ENCODE peak calls at places on chromosomes 3 and 15, in five cellular contexts. T, N, Z, M and O are unnamed samples.

GRCh38 chr3:190586631-190587000 is 72.7 kb downstream of the IL1RAP start:
- DNase-seq in N (no peak), T (no peak), M (peak), Z (peak), O (peak)

GRCh38 chr3:40333416-40333815 is 23.9 kb downstream of the EIF1B start:
- DNase-seq in T (no peak), N (no peak), M (no peak), Z (no peak), O (no peak)

GRCh38 chr3:176906046-176906905 is 291.0 kb downstream of the TBL1XR1 start:
- DNase-seq in M (peak), Z (peak), T (no peak), N (no peak), O (peak)

GRCh38 chr3:54756330-54756731 is 171.5 kb downstream of the LRTM1 start:
- DNase-seq in Z (no peak), T (no peak), N (no peak), M (peak), O (no peak)

GRCh38 chr3:69079269-69080159 is 651 bp downstream of the UBA3 start:
- DNase-seq in N (no peak), M (no peak), Z (peak), T (peak), O (peak)

GRCh38 chr3:39130693-39131265 is 22.6 kb downstream of the CSRNP1 start:
- DNase-seq in M (no peak), T (no peak), Z (no peak), N (no peak), O (no peak)

GRCh38 chr3:193660698-193661400 is 67.8 kb downstream of the OPA1 start:
- DNase-seq in T (no peak), M (no peak), N (no peak), Z (no peak), O (no peak)

GRCh38 chr3:66121288-66121687 is 82.6 kb upstream of the MAGI1 start:
- DNase-seq in Z (peak), T (no peak), M (peak), N (no peak), O (no peak)

GRCh38 chr15:28191832-28192231 is 92.7 kb upstream of the OCA2 start:
- DNase-seq in M (peak), T (peak), N (peak), Z (no peak), O (no peak)

GRCh38 chr15:90103669-90104329 is 1.5 kb upstream of the IDH2 start:
- DNase-seq in N (no peak), M (no peak), T (no peak), Z (no peak), O (no peak)

GRCh38 chr3:17740703-17741102 is 1.7 kb downstream of the TBC1D5 start:
- DNase-seq in T (no peak), M (peak), Z (peak), N (no peak), O (peak)

GRCh38 chr3:15845475-15845874 is 47.7 kb upstream of the ANKRD28 start:
- DNase-seq in M (no peak), Z (no peak), N (no peak), T (no peak), O (no peak)

GRCh38 chr15:66588971-66589370 is 23.2 kb upstream of the LCTL start:
- DNase-seq in N (no peak), T (no peak), Z (no peak), M (no peak), O (no peak)

GRCh38 chr3:173725507-173725906 is 328.0 kb downstream of the NLGN1 start:
- DNase-seq in N (no peak), T (no peak), M (peak), Z (no peak), O (no peak)

GRCh38 chr15:27059610-27060202 is 88.7 kb downstream of the GABRG3 start:
- DNase-seq in M (peak), Z (no peak), T (peak), N (no peak), O (peak)

GRCh38 chr3:187628169-187628568 is 42.0 kb downstream of the SST start:
- DNase-seq in T (peak), N (no peak), Z (no peak), M (no peak), O (no peak)

GRCh38 chr15:52331490-52332240 is 36.1 kb upstream of the MYO5C start:
- DNase-seq in N (no peak), T (no peak), Z (peak), M (peak), O (peak)

GRCh38 chr3:157174265-157174615 is 14.3 kb upstream of the CCNL1 start:
- DNase-seq in Z (no peak), N (no peak), T (peak), M (no peak), O (peak)

GRCh38 chr3:67648701-67649100 is 5.7 kb downstream of the SUCLG2 start:
- DNase-seq in Z (no peak), T (no peak), M (peak), N (no peak), O (no peak)

GRCh38 chr15:52208306-52208946 is 17.2 kb upstream of the GNB5 start:
- DNase-seq in T (peak), M (peak), Z (peak), N (peak), O (peak)

GRCh38 chr3:24237971-24238767 is 256.5 kb downstream of the THRB start:
- DNase-seq in N (no peak), T (peak), M (peak), Z (peak), O (peak)

GRCh38 chr3:165523801-165524200 is 313.4 kb downstream of the BCHE start:
- DNase-seq in M (peak), T (no peak), Z (no peak), N (no peak), O (no peak)

GRCh38 chr3:156633335-156633734 is 41.1 kb upstream of the TIPARP start:
- DNase-seq in N (no peak), T (no peak), M (peak), Z (no peak), O (no peak)

GRCh38 chr15:63094495-63094931 is 27.1 kb upstream of the LACTB start:
- DNase-seq in Z (no peak), N (no peak), M (peak), T (no peak), O (no peak)

GRCh38 chr3:152620395-152620794 is 214.5 kb upstream of the P2RY1 start:
- DNase-seq in N (peak), T (no peak), M (no peak), Z (no peak), O (no peak)

GRCh38 chr3:174333640-174334039 is 525.5 kb upstream of the NAALADL2 start:
- DNase-seq in T (no peak), Z (no peak), N (no peak), M (no peak), O (no peak)

GRCh38 chr3:117928836-117929235 is 1105.8 kb downstream of the IGSF11 start:
- DNase-seq in N (no peak), T (no peak), Z (no peak), M (no peak), O (no peak)

GRCh38 chr15:89857673-89858072 is 36.1 kb downstream of the AP3S2 start:
- DNase-seq in M (no peak), N (no peak), Z (no peak), T (no peak), O (peak)

GRCh38 chr3:143226678-143227291 is 107.2 kb downstream of the CHST2 start:
- DNase-seq in Z (no peak), T (no peak), M (no peak), N (no peak), O (no peak)

GRCh38 chr15:81040757-81041156 is 40.0 kb downstream of the TLNRD1 start:
- DNase-seq in Z (no peak), M (no peak), N (no peak), T (no peak), O (no peak)

GRCh38 chr15:81792646-81793045 is 253.2 kb downstream of the MEX3B start:
- DNase-seq in N (no peak), M (no peak), Z (no peak), T (no peak), O (no peak)

GRCh38 chr3:128408693-128409620 is 57.7 kb downstream of the DNAJB8 start:
- DNase-seq in Z (no peak), N (no peak), T (no peak), M (peak), O (peak)

GRCh38 chr3:14505803-14506500 is 34.2 kb downstream of the GRIP2 start:
- DNase-seq in T (no peak), Z (no peak), N (peak), M (no peak), O (no peak)

GRCh38 chr3:14508505-14508819 is 31.7 kb downstream of the GRIP2 start:
- DNase-seq in N (peak), T (no peak), M (no peak), Z (no peak), O (no peak)

GRCh38 chr3:14507757-14508504 is 32.2 kb downstream of the GRIP2 start:
- DNase-seq in N (peak), T (no peak), Z (no peak), M (no peak), O (no peak)

GRCh38 chr3:14506626-14507344 is 33.4 kb downstream of the GRIP2 start:
- DNase-seq in N (peak), Z (no peak), T (no peak), M (no peak), O (no peak)

DNA sequence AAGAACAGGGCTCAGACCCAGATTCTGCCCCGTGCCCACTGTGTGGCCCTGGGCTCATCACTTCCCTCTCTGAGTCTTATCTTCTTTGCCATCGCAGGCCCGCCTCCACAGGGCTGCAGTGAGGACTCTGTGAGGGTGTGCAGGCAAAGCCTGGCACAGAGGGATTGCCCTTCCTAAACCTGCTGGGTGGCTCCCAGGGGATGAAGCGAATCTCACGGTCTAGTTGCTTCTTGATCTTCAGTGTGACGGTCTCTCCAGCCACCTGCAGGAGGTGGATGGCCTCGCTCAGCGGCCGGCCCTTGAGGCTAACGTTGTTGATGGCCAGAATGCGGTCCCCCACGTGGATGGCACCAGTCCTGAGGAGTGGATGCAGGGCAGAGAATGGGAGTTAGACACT is 32.8 kb downstream of the GRIP2 start:
- DNase-seq in M (no peak), T (no peak), N (peak), Z (peak), O (no peak)
- TF ChIP-seq CTCF in M (no peak), T (no peak), N (no peak), Z (peak), O (no peak)

GRCh38 chr3:146817705-146818104 is 212.6 kb upstream of the PLSCR5 start:
- DNase-seq in Z (no peak), M (peak), T (no peak), N (no peak), O (no peak)
- TF ChIP-seq CTCF in Z (no peak), M (peak), T (no peak), N (peak), O (peak)

GRCh38 chr3:85801955-85802354 is 843.2 kb downstream of the CADM2 start:
- DNase-seq in T (peak), Z (no peak), M (peak), N (no peak), O (peak)
- TF ChIP-seq CTCF in T (peak), Z (peak), M (peak), N (peak), O (peak)

GRCh38 chr3:71423151-71423906 is 160.2 kb downstream of the FOXP1 start:
- DNase-seq in N (no peak), T (no peak), M (peak), Z (no peak), O (peak)
- TF ChIP-seq CTCF in N (no peak), T (no peak), M (no peak), Z (no peak), O (no peak)

DNA sequence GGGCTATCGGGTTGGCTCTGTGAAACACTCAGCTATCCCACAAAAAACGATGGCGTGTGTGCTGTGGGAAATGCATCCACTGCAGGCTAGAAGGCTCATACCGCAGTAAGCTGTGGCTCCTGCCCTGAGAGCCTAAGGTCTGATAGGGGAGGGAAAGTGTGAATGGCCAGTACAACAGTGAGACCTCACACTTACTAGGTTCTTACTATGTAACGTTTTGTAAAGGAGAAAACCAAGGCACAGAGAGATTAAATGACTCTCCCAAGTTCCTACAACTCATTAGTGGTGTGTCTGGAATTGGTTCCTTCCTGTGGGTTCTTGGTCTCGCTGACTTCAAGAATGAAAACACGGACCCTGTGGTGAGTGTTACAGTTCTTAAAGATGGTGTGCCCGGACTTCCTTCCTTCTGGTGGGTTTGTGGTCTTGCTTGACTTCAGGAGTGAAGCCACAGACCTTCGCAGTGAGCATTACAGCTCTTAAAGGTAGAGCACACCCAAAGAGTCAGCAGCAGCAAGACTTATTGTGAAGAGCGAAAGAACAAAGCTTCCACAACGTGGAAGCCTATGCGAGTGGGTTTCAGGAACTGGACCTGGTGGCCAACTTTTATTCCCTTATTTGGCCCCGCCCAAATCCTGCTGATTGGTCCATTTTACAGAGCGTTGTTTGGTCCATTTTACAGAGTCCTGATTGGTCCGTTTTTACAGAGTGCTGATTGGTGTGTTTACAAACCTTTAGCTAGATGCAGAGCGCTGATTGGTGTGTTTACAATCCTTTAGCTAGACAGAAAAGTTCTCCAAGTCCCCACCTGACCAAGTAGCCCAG is 161.7 kb downstream of the POLR2M start:
- DNase-seq in M (no peak), T (no peak), Z (no peak), N (no peak), O (no peak)
- TF ChIP-seq CTCF in M (no peak), T (no peak), Z (no peak), N (no peak), O (no peak)

DNA sequence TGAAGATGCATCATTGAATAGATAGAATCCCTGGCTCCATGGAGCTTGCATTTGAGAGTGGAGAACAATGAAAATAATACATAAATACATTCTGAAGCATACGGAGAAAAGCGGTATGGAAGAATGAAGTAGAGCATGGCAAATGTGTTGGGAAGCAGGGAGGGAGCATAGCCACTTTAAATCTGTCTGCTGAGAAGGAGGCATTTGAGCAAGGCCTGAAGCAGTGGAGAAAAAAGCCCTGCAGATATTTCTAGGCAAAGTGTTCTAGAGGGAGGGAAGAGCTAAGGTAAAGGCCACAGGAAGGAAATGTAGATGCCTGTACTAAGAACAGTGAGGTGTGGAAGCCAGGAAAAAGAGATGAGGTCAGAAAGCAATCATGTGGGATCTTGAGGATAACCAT is 484.8 kb downstream of the CNTN3 start:
- DNase-seq in N (no peak), M (no peak), Z (no peak), T (no peak), O (no peak)
- TF ChIP-seq CTCF in N (no peak), M (no peak), Z (no peak), T (no peak), O (no peak)

GRCh38 chr15:36950371-36950770 is 150.0 kb downstream of the MEIS2 start:
- DNase-seq in M (no peak), N (no peak), T (no peak), Z (no peak), O (no peak)

GRCh38 chr15:36958611-36959010 is 141.7 kb downstream of the MEIS2 start:
- DNase-seq in N (no peak), Z (no peak), T (no peak), M (no peak), O (no peak)

GRCh38 chr15:36951747-36952247 is 148.6 kb downstream of the MEIS2 start:
- DNase-seq in Z (no peak), T (peak), N (no peak), M (peak), O (no peak)

GRCh38 chr15:36953346-36953745 is 147.0 kb downstream of the MEIS2 start:
- DNase-seq in T (no peak), Z (no peak), M (peak), N (no peak), O (no peak)

GRCh38 chr15:36954486-36954885 is 145.9 kb downstream of the MEIS2 start:
- DNase-seq in M (no peak), T (no peak), N (no peak), Z (no peak), O (no peak)
- TF ChIP-seq CTCF in M (no peak), T (no peak), N (no peak), Z (no peak), O (no peak)

GRCh38 chr15:69498987-69499386 is 46.4 kb downstream of the RPLP1 start:
- DNase-seq in Z (no peak), N (no peak), M (no peak), T (no peak), O (no peak)
- TF ChIP-seq CTCF in Z (no peak), N (no peak), M (no peak), T (no peak), O (no peak)

GRCh38 chr3:124669470-124669869 is 60.8 kb upstream of the UMPS start:
- DNase-seq in N (no peak), Z (no peak), M (peak), T (no peak), O (no peak)
- TF ChIP-seq CTCF in N (no peak), Z (no peak), M (no peak), T (no peak), O (no peak)

DNA sequence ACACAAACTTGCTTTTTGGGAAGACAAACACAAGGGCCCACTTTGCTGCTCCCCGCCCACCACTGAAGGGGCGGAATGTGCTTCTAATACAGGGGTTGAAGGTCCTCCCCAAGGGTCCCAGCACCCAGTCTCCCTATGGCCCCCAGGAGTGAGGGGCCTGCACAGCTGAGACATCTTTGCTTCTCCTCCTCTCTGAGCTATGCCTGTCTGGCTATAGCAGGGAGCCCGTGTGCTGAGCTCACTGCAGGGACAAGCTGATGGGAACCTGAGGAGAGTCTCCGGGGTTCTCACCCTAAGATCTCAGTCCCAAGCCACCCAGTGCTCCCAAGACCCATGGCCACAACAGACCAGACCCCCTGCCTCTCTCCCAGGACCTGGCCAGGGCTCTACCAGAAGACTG is 61.1 kb upstream of the ACAN start:
- DNase-seq in N (no peak), T (no peak), Z (no peak), M (no peak), O (no peak)
- TF ChIP-seq CTCF in N (no peak), T (no peak), Z (no peak), M (no peak), O (no peak)